ENCODE peak calls at places on chromosomes 3 and 15, in four cellular contexts. F is GM12891, Z is GM12878, W is K562. G is an unnamed sample.
A peak's percentile ranks its signal among the peaks of the same experiment; 100 is the strongest.

GRCh38 chr3:169241575-169241927 is 422.0 kb downstream of the MECOM start:
- DNase-seq in F (no peak), Z (no peak), W (no peak), G (no peak)

GRCh38 chr3:146222204-146223046 is 28.5 kb downstream of the PLSCR4 start:
- DNase-seq in F (no peak), Z (no peak), W (no peak), G (no peak)

GRCh38 chr15:90400759-90401314 is 12.8 kb downstream of the IQGAP1 start:
- DNase-seq in F (peak; percentile 57), Z (peak; percentile 62), W (peak; percentile 71), G (peak; percentile 94)

GRCh38 chr3:176663819-176664218 is 533.5 kb downstream of the TBL1XR1 start:
- DNase-seq in F (no peak), Z (no peak), W (no peak), G (no peak)

GRCh38 chr15:85854345-85855097 is 59.8 kb upstream of the KLHL25 start:
- DNase-seq in F (peak; percentile 53), Z (no peak), W (peak; percentile 69), G (peak; percentile 52)

GRCh38 chr3:188974856-188975611 is 196.7 kb upstream of the TPRG1 start:
- DNase-seq in F (no peak), Z (no peak), W (no peak), G (peak; percentile 75)

GRCh38 chr3:122944671-122945151 is 82.9 kb downstream of the SEMA5B start:
- DNase-seq in F (no peak), Z (no peak), W (no peak), G (no peak)

GRCh38 chr3:59451041-59451763 is 401.4 kb upstream of the CFAP20DC start:
- DNase-seq in F (peak; percentile 23), Z (peak; percentile 97), W (no peak), G (no peak)

GRCh38 chr15:48671381-48672022 is 26.0 kb upstream of the FBN1 start:
- DNase-seq in F (no peak), Z (no peak), W (peak; percentile 14), G (no peak)

GRCh38 chr15:42911058-42911592 is 9.5 kb downstream of the TTBK2 start:
- DNase-seq in F (no peak), Z (no peak), W (peak; percentile 10), G (no peak)

GRCh38 chr3:59839283-59839682 is 789.5 kb upstream of the CFAP20DC start:
- DNase-seq in F (no peak), Z (no peak), W (no peak), G (no peak)

GRCh38 chr15:33234019-33234418 is 39.5 kb upstream of the FMN1 start:
- DNase-seq in F (no peak), Z (no peak), W (no peak), G (no peak)

GRCh38 chr3:144128117-144128892 is 156.7 kb downstream of the DIPK2A start:
- DNase-seq in F (peak; percentile 13), Z (peak; percentile 78), W (no peak), G (no peak)

GRCh38 chr3:149536429-149536828 is 61.9 kb downstream of the TM4SF4 start:
- DNase-seq in F (no peak), Z (no peak), W (no peak), G (no peak)

GRCh38 chr15:51768018-51768417 is 16.6 kb downstream of the TMOD2 start:
- DNase-seq in F (no peak), Z (no peak), W (no peak), G (peak; percentile 84)

GRCh38 chr3:100400424-100400781 is 486 bp downstream of the TOMM70 start:
- DNase-seq in F (no peak), Z (no peak), W (no peak), G (peak; percentile 28)

GRCh38 chr15:40693904-40694705 is 869 bp upstream of the RAD51 start:
- DNase-seq in F (no peak), Z (peak; percentile 19), W (no peak), G (peak; percentile 54)

GRCh38 chr3:244041-244440 is 47.5 kb downstream of the CHL1 start:
- DNase-seq in F (no peak), Z (no peak), W (no peak), G (no peak)

GRCh38 chr3:178785961-178786360 is 249.7 kb downstream of the KCNMB2 start:
- DNase-seq in F (no peak), Z (no peak), W (no peak), G (no peak)

GRCh38 chr15:101035611-101036010 is 116.5 kb downstream of the LRRK1 start:
- DNase-seq in F (no peak), Z (peak; percentile 40), W (no peak), G (peak; percentile 34)

GRCh38 chr3:31648286-31648968 is 115.7 kb downstream of the STT3B start:
- DNase-seq in F (no peak), Z (no peak), W (no peak), G (no peak)

GRCh38 chr15:65032823-65033537 is 3.5 kb upstream of the MTFMT start:
- DNase-seq in F (no peak), Z (no peak), W (peak; percentile 48), G (peak; percentile 43)

GRCh38 chr3:72296477-72297111 is 511.6 kb upstream of the PROK2 start:
- DNase-seq in F (no peak), Z (no peak), W (no peak), G (no peak)

GRCh38 chr3:177983341-177983740 is 552.9 kb upstream of the KCNMB2 start:
- DNase-seq in F (no peak), Z (no peak), W (no peak), G (no peak)

GRCh38 chr3:107690522-107691138 is 167.9 kb downstream of the BBX start:
- DNase-seq in F (no peak), Z (no peak), W (peak; percentile 10), G (no peak)

GRCh38 chr3:42499478-42499871 is 3.0 kb upstream of the VIPR1 start:
- DNase-seq in F (no peak), Z (no peak), W (no peak), G (no peak)

GRCh38 chr3:8473029-8473428 is 28.6 kb upstream of the LMCD1 start:
- DNase-seq in F (no peak), Z (no peak), W (no peak), G (no peak)

GRCh38 chr3:106004137-106004600 is 135.4 kb upstream of the CBLB start:
- DNase-seq in F (no peak), Z (no peak), W (peak; percentile 13), G (no peak)

GRCh38 chr3:162274070-162274469 is 777.5 kb downstream of the OTOL1 start:
- DNase-seq in F (no peak), Z (no peak), W (no peak), G (no peak)

GRCh38 chr15:91953432-91953831 is 99.9 kb downstream of the SLCO3A1 start:
- DNase-seq in F (no peak), Z (no peak), W (no peak), G (no peak)

GRCh38 chr3:59191651-59192050 is 141.8 kb upstream of the CFAP20DC start:
- DNase-seq in F (no peak), Z (no peak), W (no peak), G (no peak)

GRCh38 chr3:14506626-14507344 is 33.4 kb downstream of the GRIP2 start:
- DNase-seq in F (no peak), Z (no peak), W (no peak), G (no peak)

GRCh38 chr3:22353126-22353525 is 602.1 kb upstream of the ZNF385D start:
- DNase-seq in F (no peak), Z (no peak), W (no peak), G (no peak)

GRCh38 chr15:29133321-29133720 is 136.3 kb downstream of the NSMCE3 start:
- DNase-seq in F (no peak), Z (no peak), W (no peak), G (no peak)

GRCh38 chr3:185859294-185859972 is 34.6 kb upstream of the IGF2BP2 start:
- DNase-seq in F (no peak), Z (no peak), W (no peak), G (no peak)

GRCh38 chr3:15754047-15754446 is 43.7 kb downstream of the ANKRD28 start:
- DNase-seq in F (no peak), Z (no peak), W (no peak), G (no peak)

GRCh38 chr3:44237161-44237560 is 4.5 kb upstream of the TOPAZ1 start:
- DNase-seq in F (no peak), Z (no peak), W (no peak), G (no peak)

GRCh38 chr3:44237665-44238064 is 4.0 kb upstream of the TOPAZ1 start:
- DNase-seq in F (no peak), Z (no peak), W (no peak), G (no peak)

GRCh38 chr3:44234674-44235268 is 6.9 kb upstream of the TOPAZ1 start:
- DNase-seq in F (no peak), Z (no peak), W (no peak), G (no peak)

GRCh38 chr3:44236485-44236908 is 5.2 kb upstream of the TOPAZ1 start:
- DNase-seq in F (no peak), Z (no peak), W (no peak), G (no peak)

GRCh38 chr3:44235604-44236484 is 5.8 kb upstream of the TOPAZ1 start:
- DNase-seq in F (peak; percentile 23), Z (peak; percentile 11), W (peak; percentile 80), G (peak; percentile 81)
- TF ChIP-seq SPI1 in F (no peak), Z (no peak), W (no peak), G (no peak)

GRCh38 chr15:71547066-71547465 is 263.3 kb upstream of the NR2E3 start:
- DNase-seq in F (no peak), Z (no peak), W (no peak), G (no peak)
- TF ChIP-seq SPI1 in F (no peak), Z (no peak), W (no peak), G (no peak)

DNA sequence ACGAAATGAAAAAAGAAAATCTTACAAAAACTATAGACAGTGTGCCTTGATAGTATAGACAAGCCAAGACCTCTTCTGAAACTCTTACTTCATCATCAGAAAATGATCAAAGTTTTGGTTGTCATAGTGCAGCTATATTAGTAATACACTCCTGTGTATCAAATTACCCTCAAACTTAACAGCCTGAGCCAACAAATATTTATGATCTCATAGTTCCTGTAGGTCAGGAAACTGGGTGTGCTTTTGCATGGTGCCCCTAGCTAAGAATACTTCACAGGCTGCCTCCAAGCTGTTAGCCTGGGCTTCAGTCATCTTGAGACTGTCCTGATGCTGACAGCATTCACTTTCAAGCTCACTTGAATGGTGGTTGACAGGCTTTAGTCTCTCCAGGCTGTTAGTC is 173.1 kb upstream of the CADPS start:
- DNase-seq in F (no peak), Z (no peak), W (no peak), G (no peak)
- TF ChIP-seq SPI1 in F (no peak), Z (no peak), W (no peak), G (no peak)

GRCh38 chr3:154244644-154245043 is 79.6 kb downstream of the DHX36 start:
- DNase-seq in F (no peak), Z (no peak), W (no peak), G (no peak)
- TF ChIP-seq SPI1 in F (no peak), Z (no peak), W (no peak), G (no peak)

DNA sequence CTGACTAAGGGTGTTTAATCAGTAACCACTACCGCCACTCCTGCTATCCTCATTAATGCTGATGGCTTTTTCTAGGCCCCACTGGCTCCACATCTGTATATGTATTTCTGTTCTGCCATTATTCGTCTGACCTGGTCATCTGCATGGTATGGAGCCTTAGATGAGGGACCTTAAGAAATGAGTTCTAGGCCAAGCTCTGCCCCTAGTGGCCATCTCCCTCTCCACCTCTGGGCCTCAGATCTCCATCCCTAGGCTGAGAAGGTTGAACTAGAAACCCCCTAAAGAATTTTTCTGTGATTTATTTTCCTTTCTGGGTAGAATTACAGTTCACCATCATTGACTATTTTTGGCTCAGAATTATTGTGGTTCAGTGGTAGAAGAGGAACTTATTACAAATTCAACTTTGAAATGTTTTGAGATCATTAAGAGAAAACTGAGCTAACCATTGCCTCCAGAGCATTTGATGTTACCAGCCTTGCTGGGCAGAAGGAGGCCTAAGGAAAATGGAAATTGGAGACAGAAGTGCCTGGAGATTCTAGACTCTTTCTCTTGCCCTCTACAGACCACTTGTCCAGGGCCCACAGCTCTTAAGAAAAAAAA is 325.2 kb upstream of the NR2E3 start:
- DNase-seq in F (no peak), Z (no peak), W (peak; percentile 22), G (no peak)
- TF ChIP-seq SPI1 in F (no peak), Z (no peak), W (no peak), G (no peak)

G was measured in HL-60.